ENCODE peak calls at places on chromosomes 13 and 19, in six cellular contexts. X is lung; Y is activated naive CD8-positive, alpha-beta T cell treated with anti-CD3 and anti-CD28 coated beads, Interleukin-2, amount 50 U/mL, for 24 hours; M is amniotic epithelial cell; E is EH; Z is stimulated activated CD8-positive, alpha-beta memory T cell treated with anti-CD3 and anti-CD28 coated beads, Interleukin-12 subunit alpha, Interleukin-12 subunit beta, amount 100 ng/mL, for 4 hours. Q is an unnamed sample.

GRCh38 chr19:13015361-13016231 is 20.3 kb downstream of the NFIX start:
- DNase-seq in X (no peak), Y (no peak), M (no peak), E (no peak), Z (no peak), Q (no peak)

GRCh38 chr19:14160017-14160703 is 23.8 kb upstream of the ASF1B start:
- DNase-seq in X (no peak), Y (no peak), M (no peak), E (no peak), Z (no peak), Q (no peak)

GRCh38 chr13:78875792-78876580 is 217.0 kb upstream of the OBI1 start:
- DNase-seq in X (no peak), Y (no peak), M (no peak), E (no peak), Z (no peak), Q (peak)

GRCh38 chr13:102041544-102041943 is 360.3 kb downstream of the FGF14 start:
- DNase-seq in X (no peak), Y (no peak), M (no peak), E (no peak), Z (no peak), Q (no peak)

GRCh38 chr19:52748336-52748950 is 13.6 kb upstream of the ZNF611 start:
- DNase-seq in X (no peak), Y (no peak), M (peak), E (peak), Z (no peak), Q (peak)

GRCh38 chr13:36102721-36103120 is 28.5 kb downstream of the DCLK1 start:
- DNase-seq in X (no peak), Y (no peak), M (no peak), E (no peak), Z (no peak), Q (no peak)

GRCh38 chr19:17952041-17952976 is 14.6 kb upstream of the KCNN1 start:
- DNase-seq in X (no peak), Y (no peak), M (no peak), E (no peak), Z (no peak), Q (peak)

GRCh38 chr19:49786432-49786831 is 19.6 kb downstream of the AP2A1 start:
- DNase-seq in X (no peak), Y (no peak), M (peak), E (peak), Z (no peak), Q (no peak)

GRCh38 chr19:8638078-8638619 is 7.7 kb downstream of the NFILZ start:
- DNase-seq in X (peak), Y (no peak), M (peak), E (peak), Z (no peak), Q (no peak)

GRCh38 chr19:3968556-3969434 is 2.1 kb downstream of the DAPK3 start:
- DNase-seq in X (peak), Y (no peak), M (peak), E (peak), Z (no peak), Q (peak)

GRCh38 chr19:13012690-13013608 is 17.7 kb downstream of the NFIX start:
- DNase-seq in X (no peak), Y (peak), M (peak), E (peak), Z (peak), Q (peak)

GRCh38 chr13:19685034-19685433 is 51.6 kb downstream of the MPHOSPH8 start:
- DNase-seq in X (no peak), Y (no peak), M (no peak), E (no peak), Z (no peak), Q (no peak)

GRCh38 chr13:106846571-106846970 is 278.6 kb upstream of the ARGLU1 start:
- DNase-seq in X (no peak), Y (no peak), M (no peak), E (no peak), Z (no peak), Q (no peak)

GRCh38 chr13:81597101-81597500 is 1256.2 kb upstream of the SPRY2 start:
- DNase-seq in X (no peak), Y (no peak), M (no peak), E (no peak), Z (no peak), Q (no peak)

GRCh38 chr13:27556109-27556508 is 64.2 kb downstream of the LNX2 start:
- DNase-seq in X (no peak), Y (no peak), M (no peak), E (peak), Z (no peak), Q (no peak)

GRCh38 chr13:92829930-92830329 is 396.7 kb upstream of the GPC6 start:
- DNase-seq in X (no peak), Y (no peak), M (peak), E (no peak), Z (no peak), Q (no peak)

GRCh38 chr13:49681837-49682236 is 9.4 kb downstream of the EBPL start:
- DNase-seq in X (no peak), Y (no peak), M (peak), E (peak), Z (no peak), Q (no peak)

GRCh38 chr19:50835785-50836542 is 2.6 kb upstream of the KLK15 start:
- DNase-seq in X (peak), Y (peak), M (peak), E (peak), Z (peak), Q (peak)

GRCh38 chr19:48290923-48291700 is 21.2 kb downstream of the ZNF114 start:
- DNase-seq in X (peak), Y (peak), M (peak), E (peak), Z (peak), Q (peak)

GRCh38 chr13:111845621-111846351 is 221.2 kb upstream of the SOX1 start:
- DNase-seq in X (no peak), Y (no peak), M (no peak), E (no peak), Z (no peak), Q (no peak)

GRCh38 chr13:26007774-26008173 is 44.0 kb downstream of the SHISA2 start:
- DNase-seq in X (no peak), Y (no peak), M (no peak), E (no peak), Z (no peak), Q (peak)

GRCh38 chr13:113758651-113759524 is at the start of gene TMEM255B:
- DNase-seq in X (peak), Y (peak), M (peak), E (peak), Z (peak), Q (peak)

GRCh38 chr19:48424694-48425219 is 21.0 kb upstream of the GRWD1 start:
- DNase-seq in X (no peak), Y (no peak), M (peak), E (peak), Z (no peak), Q (peak)

GRCh38 chr13:20389696-20390525 is 135.7 kb downstream of the CRYL1 start:
- DNase-seq in X (no peak), Y (no peak), M (peak), E (no peak), Z (no peak), Q (no peak)

GRCh38 chr13:24272452-24273161 is 36.8 kb upstream of the C1QTNF9 start:
- DNase-seq in X (peak), Y (no peak), M (peak), E (no peak), Z (no peak), Q (no peak)

GRCh38 chr19:12967907-12968306 is 1.5 kb upstream of the DAND5 start:
- DNase-seq in X (no peak), Y (no peak), M (peak), E (no peak), Z (no peak), Q (no peak)

GRCh38 chr19:5142725-5143097 is 173.8 kb downstream of the KDM4B start:
- DNase-seq in X (no peak), Y (no peak), M (no peak), E (no peak), Z (no peak), Q (no peak)

GRCh38 chr13:30659980-30660379 is 42.3 kb downstream of the USPL1 start:
- DNase-seq in X (no peak), Y (no peak), M (no peak), E (no peak), Z (no peak), Q (no peak)

GRCh38 chr13:113147206-113147605 is 11.2 kb upstream of the PROZ start:
- DNase-seq in X (no peak), Y (no peak), M (no peak), E (no peak), Z (no peak), Q (no peak)

GRCh38 chr13:104641309-104641708 is 1575.1 kb upstream of the SLC10A2 start:
- DNase-seq in X (no peak), Y (no peak), M (peak), E (no peak), Z (no peak), Q (no peak)

GRCh38 chr19:10407102-10407501 is 3.8 kb upstream of the CDC37 start:
- DNase-seq in X (no peak), Y (no peak), M (no peak), E (no peak), Z (no peak), Q (no peak)

Q was measured in DMS53.